ENCODE peak calls at places on chromosomes 16 and 17, in seven cellular contexts. M, K, H, W, R, I and Q are unnamed samples.

GRCh38 chr17:64777413-64778101 is 115.5 kb upstream of the SMURF2 start:
- DNase-seq in M (peak), K (no peak), H (no peak), W (no peak), R (no peak), I (no peak), Q (no peak)

GRCh38 chr17:57940653-57941329 is 14.4 kb downstream of the CUEDC1 start:
- DNase-seq in M (no peak), K (no peak), H (no peak), W (no peak), R (peak), I (no peak), Q (no peak)

GRCh38 chr16:643050-643368 is 1.4 kb downstream of the MCRIP2 start:
- DNase-seq in M (no peak), K (no peak), H (no peak), W (no peak), R (no peak), I (peak), Q (no peak)

GRCh38 chr17:2689411-2690164 is 22.0 kb downstream of the CLUH start:
- DNase-seq in M (peak), K (no peak), H (no peak), W (no peak), R (no peak), I (no peak), Q (no peak)

GRCh38 chr16:70634861-70635260 is 11.5 kb upstream of the IL34 start:
- DNase-seq in M (no peak), K (no peak), H (no peak), W (no peak), R (no peak), I (no peak), Q (no peak)

GRCh38 chr17:78535285-78536197 is 41.7 kb downstream of the DNAH17 start:
- DNase-seq in M (no peak), K (no peak), H (no peak), W (no peak), R (no peak), I (no peak), Q (no peak)

GRCh38 chr17:6286239-6286638 is 148.7 kb downstream of the AIPL1 start:
- DNase-seq in M (no peak), K (peak), H (peak), W (peak), R (no peak), I (peak), Q (no peak)

GRCh38 chr16:58082381-58082780 is 46.8 kb downstream of the CFAP20 start:
- DNase-seq in M (no peak), K (no peak), H (no peak), W (no peak), R (no peak), I (no peak), Q (no peak)

GRCh38 chr16:5502467-5502869 is 404.9 kb upstream of the EEF2KMT start:
- DNase-seq in M (peak), K (peak), H (peak), W (no peak), R (no peak), I (peak), Q (peak)

GRCh38 chr17:79654960-79655382 is 44.1 kb upstream of the RBFOX3 start:
- DNase-seq in M (peak), K (peak), H (no peak), W (no peak), R (no peak), I (no peak), Q (no peak)

GRCh38 chr16:1614226-1615102 is 2.3 kb downstream of the CRAMP1 start:
- DNase-seq in M (peak), K (no peak), H (no peak), W (no peak), R (no peak), I (peak), Q (peak)

GRCh38 chr17:3848229-3848628 is 2.2 kb upstream of the NCBP3 start:
- DNase-seq in M (no peak), K (no peak), H (no peak), W (no peak), R (no peak), I (no peak), Q (no peak)

GRCh38 chr17:8383143-8383974 is at the start of gene RPL26:
- DNase-seq in M (peak), K (peak), H (peak), W (peak), R (peak), I (peak), Q (peak)

GRCh38 chr17:57899391-57899790 is 49.5 kb upstream of the MRPS23 start:
- DNase-seq in M (no peak), K (no peak), H (no peak), W (no peak), R (no peak), I (no peak), Q (no peak)

GRCh38 chr17:55587608-55588139 is 76.4 kb upstream of the SMIM36 start:
- DNase-seq in M (no peak), K (no peak), H (no peak), W (no peak), R (no peak), I (no peak), Q (no peak)

GRCh38 chr17:55722742-55723487 is at the start of gene TMEM100:
- DNase-seq in M (peak), K (no peak), H (no peak), W (no peak), R (no peak), I (peak), Q (no peak)

GRCh38 chr16:23132921-23133532 is 16.2 kb downstream of the USP31 start:
- DNase-seq in M (no peak), K (no peak), H (no peak), W (no peak), R (no peak), I (no peak), Q (no peak)

GRCh38 chr17:74868251-74868907 is 4.4 kb downstream of the FDXR start:
- DNase-seq in M (no peak), K (no peak), H (no peak), W (no peak), R (no peak), I (peak), Q (no peak)

GRCh38 chr17:33639103-33639991 is 346.3 kb upstream of the ASIC2 start:
- DNase-seq in M (no peak), K (no peak), H (no peak), W (no peak), R (no peak), I (no peak), Q (no peak)

GRCh38 chr17:33647976-33648375 is 354.9 kb upstream of the ASIC2 start:
- DNase-seq in M (peak), K (no peak), H (no peak), W (no peak), R (no peak), I (no peak), Q (peak)

GRCh38 chr17:33637534-33637933 is 344.4 kb upstream of the ASIC2 start:
- DNase-seq in M (no peak), K (no peak), H (no peak), W (no peak), R (no peak), I (no peak), Q (peak)

GRCh38 chr17:33640629-33641028 is 347.5 kb upstream of the ASIC2 start:
- DNase-seq in M (no peak), K (no peak), H (no peak), W (no peak), R (no peak), I (no peak), Q (no peak)

DNA sequence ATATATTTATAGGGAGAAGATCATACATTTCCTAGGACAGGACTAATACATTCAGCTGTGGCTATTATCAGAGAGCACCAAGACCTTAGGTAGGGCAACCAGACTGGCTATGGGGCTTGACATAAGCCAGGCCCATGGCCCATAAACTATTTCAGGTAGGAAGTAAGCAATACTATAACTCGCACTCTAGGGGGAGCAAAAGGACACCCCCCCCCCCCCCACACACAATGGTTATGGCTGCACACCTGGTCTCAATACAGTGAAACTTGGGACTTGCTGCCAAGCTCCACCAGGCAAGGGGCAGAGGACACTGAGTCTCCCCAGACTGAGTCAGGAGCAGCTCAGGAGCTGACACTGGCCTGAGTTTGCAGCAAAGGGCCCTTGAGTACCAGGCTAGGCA is 348.9 kb upstream of the ASIC2 start:
- DNase-seq in M (peak), K (no peak), H (no peak), W (no peak), R (no peak), I (peak), Q (no peak)
- TF ChIP-seq JUND in M (no peak), K (no peak), H (no peak), W (no peak), R (no peak), I (no peak), Q (no peak)

DNA sequence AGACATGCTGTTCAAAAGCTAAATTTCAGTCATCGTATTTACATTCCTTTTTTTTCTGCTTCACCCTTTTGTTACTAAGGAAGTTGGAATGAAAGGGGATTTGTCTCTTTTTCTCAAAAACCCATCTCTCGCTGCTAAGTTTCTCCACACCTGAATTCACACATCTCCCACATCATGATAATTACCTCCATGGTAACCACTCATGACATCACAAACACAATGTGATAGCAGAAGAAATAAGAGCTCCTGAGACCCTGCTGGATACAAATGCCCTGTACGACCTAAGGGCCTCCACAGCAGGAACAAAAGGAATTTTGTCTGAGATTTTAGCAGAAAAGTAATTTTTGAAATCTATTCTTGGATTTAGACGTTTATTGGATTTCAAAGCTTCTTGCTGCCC is 82.6 kb upstream of the GNAO1 start:
- DNase-seq in M (no peak), K (no peak), H (no peak), W (no peak), R (no peak), I (no peak), Q (no peak)
- TF ChIP-seq JUND in M (no peak), K (no peak), H (no peak), W (no peak), R (no peak), I (no peak), Q (no peak)

GRCh38 chr16:47644661-47645060 is 183.5 kb downstream of the PHKB start:
- DNase-seq in M (no peak), K (no peak), H (no peak), W (no peak), R (no peak), I (no peak), Q (no peak)

GRCh38 chr16:47644166-47644565 is 183.0 kb downstream of the PHKB start:
- DNase-seq in M (no peak), K (no peak), H (no peak), W (no peak), R (no peak), I (no peak), Q (no peak)

GRCh38 chr16:47638175-47638574 is 177.0 kb downstream of the PHKB start:
- DNase-seq in M (no peak), K (no peak), H (no peak), W (no peak), R (no peak), I (no peak), Q (no peak)

GRCh38 chr16:47646914-47647313 is 185.8 kb downstream of the PHKB start:
- DNase-seq in M (no peak), K (no peak), H (no peak), W (no peak), R (no peak), I (no peak), Q (no peak)

DNA sequence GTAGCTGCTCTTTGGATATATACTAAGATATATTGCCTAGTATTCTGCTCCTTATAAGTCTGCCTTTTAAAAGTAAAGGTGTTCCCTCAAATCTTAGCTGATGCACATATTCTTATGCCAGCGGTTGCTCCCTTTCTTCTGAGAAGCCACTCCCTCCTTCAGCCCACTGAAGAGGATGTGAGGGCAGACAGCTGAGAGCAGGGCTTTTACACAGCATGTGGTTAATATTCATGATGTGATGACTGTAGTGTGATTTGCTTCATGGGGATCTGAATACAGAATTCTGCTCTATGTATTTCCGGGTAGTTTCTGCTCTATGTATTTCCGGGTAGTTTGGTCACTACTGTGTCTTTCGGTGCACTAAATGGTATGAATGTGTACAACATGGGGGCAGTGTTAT is 182.5 kb downstream of the PHKB start:
- DNase-seq in M (no peak), K (no peak), H (no peak), W (no peak), R (no peak), I (no peak), Q (no peak)
- TF ChIP-seq JUND in M (no peak), K (no peak), H (no peak), W (no peak), R (no peak), I (no peak), Q (no peak)

GRCh38 chr17:50262001-50262794 is 12.1 kb upstream of the TMEM92 start:
- DNase-seq in M (no peak), K (no peak), H (no peak), W (no peak), R (no peak), I (no peak), Q (no peak)
- TF ChIP-seq JUND in M (no peak), K (no peak), H (no peak), W (no peak), R (no peak), I (no peak), Q (no peak)

GRCh38 chr16:16122264-16122663 is 101.0 kb downstream of the ABCC6 start:
- DNase-seq in M (no peak), K (no peak), H (no peak), W (no peak), R (no peak), I (no peak), Q (no peak)

GRCh38 chr16:16121185-16121727 is 102.0 kb downstream of the ABCC6 start:
- DNase-seq in M (no peak), K (no peak), H (no peak), W (no peak), R (no peak), I (no peak), Q (no peak)

GRCh38 chr16:16118337-16118736 is 105.0 kb downstream of the ABCC6 start:
- DNase-seq in M (no peak), K (no peak), H (no peak), W (no peak), R (no peak), I (no peak), Q (no peak)

GRCh38 chr16:16120382-16121184 is 102.7 kb downstream of the ABCC6 start:
- DNase-seq in M (peak), K (no peak), H (no peak), W (no peak), R (no peak), I (peak), Q (no peak)

DNA sequence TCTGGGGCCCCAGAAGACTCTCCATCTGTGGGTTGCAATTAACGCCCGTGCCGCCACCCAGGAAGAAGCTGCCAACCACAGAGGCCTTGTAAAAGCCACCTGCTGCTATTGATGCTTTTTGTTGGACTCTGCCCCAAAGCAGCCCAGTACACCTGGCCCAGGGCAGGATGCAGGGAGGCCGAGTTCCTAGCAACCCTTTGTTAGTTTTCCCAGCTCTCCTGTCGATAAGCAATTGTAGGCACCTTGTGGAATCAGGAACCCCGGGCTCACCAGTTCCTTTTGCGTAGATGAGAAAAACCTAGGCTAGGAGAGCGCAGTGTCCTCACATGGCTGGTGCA is 103.3 kb downstream of the ABCC6 start:
- DNase-seq in M (no peak), K (no peak), H (no peak), W (no peak), R (no peak), I (no peak), Q (no peak)
- TF ChIP-seq JUND in M (no peak), K (no peak), H (no peak), W (no peak), R (no peak), I (no peak), Q (no peak)

DNA sequence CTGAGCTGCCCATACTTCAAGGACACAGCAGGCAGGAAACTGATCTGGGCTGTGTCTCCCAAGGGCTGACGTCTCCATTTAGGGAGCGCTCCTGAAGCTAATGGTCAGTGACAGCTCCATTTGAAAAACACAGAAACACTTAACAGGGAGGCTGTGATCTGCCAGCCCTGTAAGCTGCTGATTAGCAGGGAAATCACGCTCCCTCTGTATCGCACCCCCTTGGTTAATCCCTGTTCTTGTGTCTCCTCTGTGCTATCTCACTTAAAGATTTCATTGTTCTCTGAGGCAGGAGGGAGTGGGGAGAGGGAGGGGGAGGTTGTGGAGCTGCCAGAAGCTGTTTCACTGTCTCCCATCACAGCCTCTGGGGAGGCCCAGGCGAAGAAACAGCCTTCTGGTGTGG is 47.4 kb upstream of the CACNG3 start:
- DNase-seq in M (peak), K (no peak), H (no peak), W (no peak), R (no peak), I (no peak), Q (no peak)
- TF ChIP-seq JUND in M (no peak), K (no peak), H (no peak), W (no peak), R (no peak), I (no peak), Q (no peak)

GRCh38 chr16:55499951-55500350 is 8.9 kb upstream of the LPCAT2 start:
- DNase-seq in M (no peak), K (no peak), H (no peak), W (peak), R (no peak), I (no peak), Q (no peak)
- TF ChIP-seq JUND in M (peak), K (no peak), H (no peak), W (peak), R (no peak), I (no peak), Q (no peak)

DNA sequence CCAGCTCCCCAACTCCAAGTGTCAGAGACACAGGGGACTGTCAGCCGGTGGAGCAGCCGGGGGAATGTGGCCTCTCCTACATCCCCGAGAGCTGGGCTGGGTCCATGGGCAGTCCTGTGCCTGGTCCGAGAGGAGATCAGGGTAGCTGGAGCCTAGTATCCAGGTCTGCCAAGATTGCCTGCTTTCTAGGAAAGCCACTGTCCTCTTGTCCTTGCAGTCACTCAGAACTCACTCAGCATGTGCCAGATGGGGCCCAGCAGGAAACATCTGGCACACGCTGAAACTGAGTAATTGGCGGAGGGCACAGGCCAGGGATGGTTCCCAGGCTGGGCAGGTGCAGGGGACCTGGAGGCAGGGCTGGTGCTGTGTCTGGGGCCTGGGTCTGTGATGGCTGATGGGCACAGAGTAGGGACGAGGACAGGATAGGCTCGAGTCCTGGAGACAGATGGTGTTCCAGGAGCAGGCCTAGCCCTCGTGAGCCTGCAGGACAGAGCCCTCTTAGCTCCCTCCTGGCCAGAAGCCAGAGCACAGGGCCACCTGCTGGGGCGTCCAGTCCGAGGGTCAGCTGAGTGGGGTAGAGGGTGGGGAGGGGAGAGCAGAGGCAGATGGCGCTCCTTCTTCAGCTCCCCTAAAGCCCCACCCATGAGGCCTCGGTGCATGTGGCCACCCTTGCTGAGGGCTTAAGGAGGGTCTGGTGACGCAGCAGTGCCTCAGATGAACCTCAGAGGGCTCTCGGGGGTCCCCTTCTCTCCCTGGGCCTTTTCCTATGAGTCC is 31.1 kb downstream of the ADCY7 start:
- DNase-seq in M (peak), K (peak), H (no peak), W (no peak), R (no peak), I (no peak), Q (no peak)
- TF ChIP-seq JUND in M (no peak), K (no peak), H (no peak), W (no peak), R (no peak), I (no peak), Q (no peak)

DNA sequence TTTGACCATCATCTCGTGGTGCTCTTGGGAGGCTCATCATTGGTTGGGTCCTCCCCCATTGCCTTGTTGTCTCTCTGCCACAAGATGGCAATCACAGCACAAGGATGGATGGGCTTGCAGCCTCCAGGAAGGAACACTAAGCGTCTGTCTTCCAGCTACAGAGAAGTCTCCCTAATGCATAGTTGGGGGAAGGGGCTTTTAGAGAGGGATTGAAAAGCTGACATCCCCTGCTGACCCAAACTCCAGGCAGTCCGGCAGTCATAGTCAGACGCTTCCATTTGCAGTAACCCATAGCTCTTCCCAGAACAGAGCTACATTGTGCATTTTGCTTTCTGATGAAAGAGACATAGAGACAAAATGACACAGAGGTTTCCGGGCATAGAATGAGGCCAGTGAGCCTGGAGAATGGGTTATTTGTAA is 111.4 kb downstream of the UTP18 start:
- DNase-seq in M (peak), K (peak), H (peak), W (peak), R (peak), I (peak), Q (peak)
- TF ChIP-seq JUND in M (no peak), K (no peak), H (no peak), W (no peak), R (no peak), I (no peak), Q (no peak)